ENCODE peak calls at places on chromosomes 3 and 15, in five cellular contexts. K is fibroblast of pulmonary artery, C is dorsolateral prefrontal cortex, S is GM23338, T is cardiac fibroblast. W is an unnamed sample.

GRCh38 chr3:72636947-72637647 is 211.1 kb downstream of the SHQ1 start:
- DNase-seq in T (no peak), K (no peak), C (no peak), S (no peak), W (no peak)

GRCh38 chr15:64683378-64683777 is 92.0 kb downstream of the RBPMS2 start:
- DNase-seq in K (peak), T (peak), C (no peak), S (no peak), W (no peak)

GRCh38 chr3:14156201-14156600 is 22.2 kb downstream of the XPC start:
- DNase-seq in S (no peak), C (no peak), K (no peak), T (no peak), W (no peak)

GRCh38 chr15:56982987-56983386 is 64.5 kb downstream of the TCF12 start:
- DNase-seq in K (no peak), S (no peak), T (no peak), C (no peak), W (no peak)

GRCh38 chr3:119628816-119629445 is 31.2 kb downstream of the PLA1A start:
- DNase-seq in C (no peak), S (no peak), K (no peak), T (peak), W (no peak)

GRCh38 chr15:90337256-90337655 is 14.8 kb upstream of the ZNF774 start:
- DNase-seq in K (no peak), S (no peak), T (no peak), C (no peak), W (no peak)

GRCh38 chr3:72924055-72924454 is 36.2 kb downstream of the GXYLT2 start:
- DNase-seq in K (no peak), T (no peak), S (peak), C (no peak), W (no peak)

GRCh38 chr3:129723558-129724324 is 117.3 kb upstream of the PLXND1 start:
- DNase-seq in T (peak), C (no peak), K (peak), S (no peak), W (peak)

GRCh38 chr3:117358717-117359314 is 649.2 kb downstream of the TUSC7 start:
- DNase-seq in S (no peak), K (no peak), T (no peak), C (no peak), W (no peak)

GRCh38 chr3:45942051-45942825 is 1.0 kb upstream of the CXCR6 start:
- DNase-seq in T (no peak), K (peak), S (no peak), C (no peak), W (peak)

GRCh38 chr3:121942116-121942786 is 48.0 kb downstream of the SLC15A2 start:
- DNase-seq in S (no peak), T (peak), C (no peak), K (no peak), W (peak)

GRCh38 chr3:190562866-190563525 is 49.1 kb downstream of the IL1RAP start:
- DNase-seq in S (no peak), C (no peak), T (no peak), K (peak), W (no peak)

GRCh38 chr15:42033214-42033873 is 12.5 kb upstream of the PLA2G4E start:
- DNase-seq in K (no peak), T (no peak), S (no peak), C (no peak), W (no peak)

GRCh38 chr15:89167267-89168176 is 53.9 kb downstream of the RLBP1 start:
- DNase-seq in C (no peak), S (no peak), T (peak), K (peak), W (no peak)
- H3K4me3 ChIP-seq in C (no peak), S (no peak), T (no peak), K (no peak), W (no peak)

DNA sequence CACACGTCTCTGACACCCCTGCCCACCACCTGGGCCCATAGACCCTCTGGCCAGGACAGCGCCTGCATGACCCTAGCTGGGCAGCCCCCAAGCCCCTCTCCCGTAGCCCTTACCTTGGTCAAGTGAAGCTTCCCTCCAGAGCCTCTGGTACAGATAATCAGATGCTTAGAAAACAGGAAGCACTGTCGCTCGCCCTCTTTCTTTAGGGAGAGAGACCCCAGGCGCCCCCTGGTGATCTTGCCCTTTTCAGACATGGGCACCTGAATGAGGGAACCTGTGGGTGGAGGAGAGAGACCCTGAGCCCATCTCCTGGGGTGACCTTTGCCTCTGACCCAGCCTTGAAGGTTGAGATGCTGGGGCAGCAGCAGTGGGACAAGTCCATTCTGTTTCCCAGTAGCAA is 65.4 kb downstream of the RASGRF1 start:
- DNase-seq in T (no peak), C (no peak), K (no peak), S (peak), W (no peak)
- TF ChIP-seq CTCF in T (no peak), C (no peak), K (no peak), S (peak), W (peak)

DNA sequence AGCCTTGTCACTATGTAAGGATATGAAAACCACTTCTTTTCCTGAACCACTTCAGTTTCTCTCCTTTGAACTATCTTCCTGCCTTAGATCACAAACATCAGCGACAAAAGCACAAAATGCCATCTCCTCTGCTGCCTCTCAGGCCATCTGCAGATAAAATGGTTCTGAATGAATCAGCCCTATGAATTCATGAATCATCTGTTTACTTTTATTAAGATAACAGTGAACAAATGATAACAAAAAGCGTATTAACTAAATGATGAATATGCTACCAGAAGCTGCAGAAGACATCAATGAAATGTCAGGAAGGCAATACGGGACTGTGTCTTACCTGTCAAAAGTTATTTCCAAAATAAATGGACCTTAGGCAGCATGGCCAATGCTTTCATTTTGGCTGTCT is 928.1 kb downstream of the ROBO1 start:
- DNase-seq in C (no peak), K (no peak), S (no peak), T (peak), W (no peak)
- H3K4me3 ChIP-seq in C (no peak), K (no peak), S (no peak), T (no peak), W (no peak)

DNA sequence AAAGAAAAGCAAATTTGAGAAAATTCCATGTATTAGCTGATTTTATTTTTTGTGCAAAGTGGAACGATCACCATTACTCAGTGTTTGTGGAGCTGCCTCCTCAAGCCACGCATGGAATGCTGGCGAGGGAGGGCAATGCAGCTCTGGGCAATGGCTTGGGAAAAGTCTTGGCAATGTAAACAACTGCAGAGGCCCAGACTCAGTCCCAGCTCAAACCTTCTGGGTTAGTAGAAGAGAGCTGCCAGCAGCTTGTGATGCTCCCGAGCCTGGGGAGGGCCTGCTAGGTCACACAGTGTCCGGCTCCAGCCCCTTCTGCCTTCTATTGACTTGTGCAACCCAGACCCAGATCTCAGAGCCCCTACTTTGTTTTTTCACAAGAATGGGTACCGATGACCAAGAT is 4.3 kb downstream of the EPHB1 start:
- DNase-seq in S (no peak), K (no peak), T (no peak), C (peak), W (no peak)
- TF ChIP-seq CTCF in S (no peak), K (no peak), T (no peak), C (no peak), W (no peak)

DNA sequence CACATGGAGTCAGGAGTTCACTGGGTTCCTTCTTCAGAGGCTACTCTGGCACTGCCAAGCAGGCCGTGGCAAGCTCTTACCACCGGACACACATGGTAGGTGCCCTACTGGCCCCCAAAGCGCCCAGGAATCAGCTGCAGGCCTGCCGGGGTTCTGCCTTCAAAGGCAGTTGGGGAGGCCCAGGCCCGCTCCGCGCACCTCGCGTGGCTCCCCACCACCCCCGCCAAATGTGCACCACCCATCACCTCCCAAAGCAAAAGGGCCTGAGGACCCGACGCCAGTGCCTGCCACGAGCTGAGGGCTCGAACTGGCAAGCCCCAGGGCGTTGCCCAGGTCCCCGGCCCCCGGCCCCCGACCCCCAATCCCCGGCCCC is 669 bp downstream of the POMGNT2 start:
- DNase-seq in T (no peak), C (no peak), S (peak), K (no peak), W (no peak)
- H3K4me3 ChIP-seq in T (peak), C (peak), S (peak), K (peak), W (peak)

GRCh38 chr3:56855856-56856538 is 54.2 kb upstream of the ARHGEF3 start:
- DNase-seq in S (peak), K (peak), T (peak), C (peak), W (no peak)

GRCh38 chr3:56860948-56861347 is 59.2 kb upstream of the ARHGEF3 start:
- DNase-seq in S (no peak), K (no peak), C (no peak), T (no peak), W (no peak)

GRCh38 chr3:56860351-56860750 is 58.6 kb upstream of the ARHGEF3 start:
- DNase-seq in K (no peak), T (no peak), S (no peak), C (no peak), W (no peak)

GRCh38 chr3:56856686-56857577 is 55.2 kb upstream of the ARHGEF3 start:
- DNase-seq in T (peak), C (no peak), S (no peak), K (no peak), W (no peak)

GRCh38 chr3:56858331-56858730 is 56.6 kb upstream of the ARHGEF3 start:
- DNase-seq in T (no peak), K (no peak), C (no peak), S (no peak), W (peak)
- TF ChIP-seq CTCF in T (no peak), K (no peak), C (no peak), S (no peak), W (no peak)

GRCh38 chr3:183592820-183593219 is 37.3 kb upstream of the KLHL6 start:
- DNase-seq in S (no peak), K (no peak), T (no peak), C (no peak), W (no peak)

GRCh38 chr3:183594636-183595035 is 39.1 kb upstream of the KLHL6 start:
- DNase-seq in T (no peak), C (no peak), K (no peak), S (no peak), W (no peak)

GRCh38 chr3:183587337-183587736 is 31.8 kb upstream of the KLHL6 start:
- DNase-seq in C (no peak), S (no peak), T (peak), K (peak), W (no peak)

GRCh38 chr3:183590442-183590841 is 34.9 kb upstream of the KLHL6 start:
- DNase-seq in T (no peak), K (no peak), S (no peak), C (no peak), W (no peak)

GRCh38 chr3:183591881-183592521 is 36.5 kb upstream of the KLHL6 start:
- DNase-seq in S (peak), C (no peak), K (peak), T (peak), W (no peak)
- H3K4me3 ChIP-seq in S (no peak), C (no peak), K (no peak), T (no peak), W (no peak)

GRCh38 chr3:27228805-27229204 is 140.4 kb downstream of the NEK10 start:
- DNase-seq in T (no peak), S (peak), K (no peak), C (no peak), W (no peak)

GRCh38 chr3:27219127-27219860 is 149.9 kb downstream of the NEK10 start:
- DNase-seq in C (no peak), K (no peak), T (peak), S (no peak), W (no peak)

GRCh38 chr3:27220166-27220565 is 149.0 kb downstream of the NEK10 start:
- DNase-seq in T (no peak), S (peak), K (no peak), C (no peak), W (no peak)

GRCh38 chr3:27221264-27221932 is 147.8 kb downstream of the NEK10 start:
- DNase-seq in T (no peak), C (no peak), S (no peak), K (no peak), W (no peak)

DNA sequence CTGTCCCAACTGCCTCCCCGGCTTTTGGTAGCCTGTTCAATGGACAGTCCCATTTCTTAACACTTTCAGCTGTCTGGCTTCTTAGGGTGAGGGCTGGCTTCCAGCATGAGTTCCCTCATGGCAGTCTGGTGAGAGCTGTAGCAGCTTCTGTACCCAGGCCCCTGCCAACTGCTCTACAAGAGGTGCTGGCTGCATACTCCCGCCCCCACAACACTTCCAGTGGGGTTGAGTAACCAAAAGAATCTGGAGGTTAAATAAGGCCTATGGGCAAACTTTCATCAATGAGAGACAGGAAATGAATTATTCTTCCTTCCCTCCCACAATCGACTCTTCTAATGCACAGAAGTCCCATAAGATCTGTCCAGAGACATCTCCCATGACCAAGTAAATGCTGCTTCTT is 145.0 kb downstream of the NEK10 start:
- DNase-seq in S (no peak), C (peak), K (peak), T (peak), W (no peak)
- TF ChIP-seq CTCF in S (no peak), C (no peak), K (no peak), T (no peak), W (no peak)